ENCODE peak calls at places on chromosomes 16 and 17, in eight cellular contexts. P is ovary; H is transverse colon; G is fibroblast of lung; E is GM23338; M is heart right ventricle; X is neuronal stem cell; V is CD8-positive, alpha-beta memory T cell. N is an unnamed sample. For H3K4me1 and H3K27me3, the result is how much of the 10 kb centered on the place peaks cover.

GRCh38 chr17:8204761-8205555 is 5.4 kb downstream of the AURKB start:
- DNase-seq in M (no peak), E (no peak), G (no peak), P (no peak), H (no peak), V (no peak), X (no peak), N (no peak)

GRCh38 chr17:67433248-67433924 is 56.3 kb downstream of the PITPNC1 start:
- DNase-seq in V (no peak), P (no peak), M (no peak), E (peak), G (no peak), H (no peak), X (no peak), N (no peak)

GRCh38 chr17:73397856-73398540 is 86.2 kb upstream of the CDC42EP4 start:
- DNase-seq in H (no peak), P (no peak), M (no peak), X (no peak), V (no peak), G (no peak), E (no peak), N (no peak)

GRCh38 chr16:14325921-14326401 is 254.8 kb downstream of the MRTFB start:
- DNase-seq in E (no peak), H (no peak), P (peak), V (no peak), X (no peak), M (peak), G (no peak), N (no peak)

GRCh38 chr17:61488878-61489718 is 36.9 kb downstream of the TBX4 start:
- DNase-seq in V (no peak), X (no peak), G (no peak), M (no peak), H (peak), P (no peak), E (no peak), N (peak)

GRCh38 chr16:82061861-82062525 is 26.9 kb downstream of the HSD17B2 start:
- DNase-seq in G (peak), M (no peak), V (no peak), X (no peak), E (peak), P (no peak), H (no peak), N (no peak)

GRCh38 chr16:85296859-85297698 is 184.8 kb upstream of the CIBAR2 start:
- DNase-seq in M (no peak), P (no peak), X (no peak), V (no peak), G (no peak), E (peak), H (peak), N (peak)

GRCh38 chr17:8149419-8150193 is 2.6 kb downstream of the PER1 start:
- DNase-seq in G (no peak), X (no peak), M (peak), H (no peak), V (no peak), E (no peak), P (peak), N (no peak)

GRCh38 chr17:40218740-40219072 is 398 bp upstream of the WIPF2 start:
- DNase-seq in P (peak), E (peak), X (peak), G (peak), V (peak), H (peak), M (peak), N (peak)

GRCh38 chr16:80142940-80143339 is 397.9 kb upstream of the DYNLRB2 start:
- DNase-seq in G (no peak), H (no peak), X (no peak), M (no peak), E (no peak), V (no peak), P (no peak), N (no peak)

GRCh38 chr16:80144191-80144590 is 396.6 kb upstream of the DYNLRB2 start:
- DNase-seq in P (no peak), V (no peak), X (no peak), M (no peak), H (no peak), E (no peak), G (peak), N (no peak)

GRCh38 chr16:80150978-80151705 is 389.7 kb upstream of the DYNLRB2 start:
- DNase-seq in X (no peak), H (no peak), P (no peak), M (no peak), E (no peak), V (no peak), G (peak), N (no peak)

GRCh38 chr16:80148826-80149225 is 392.0 kb upstream of the DYNLRB2 start:
- DNase-seq in H (no peak), G (no peak), M (no peak), E (no peak), X (no peak), P (no peak), V (no peak), N (no peak)

DNA sequence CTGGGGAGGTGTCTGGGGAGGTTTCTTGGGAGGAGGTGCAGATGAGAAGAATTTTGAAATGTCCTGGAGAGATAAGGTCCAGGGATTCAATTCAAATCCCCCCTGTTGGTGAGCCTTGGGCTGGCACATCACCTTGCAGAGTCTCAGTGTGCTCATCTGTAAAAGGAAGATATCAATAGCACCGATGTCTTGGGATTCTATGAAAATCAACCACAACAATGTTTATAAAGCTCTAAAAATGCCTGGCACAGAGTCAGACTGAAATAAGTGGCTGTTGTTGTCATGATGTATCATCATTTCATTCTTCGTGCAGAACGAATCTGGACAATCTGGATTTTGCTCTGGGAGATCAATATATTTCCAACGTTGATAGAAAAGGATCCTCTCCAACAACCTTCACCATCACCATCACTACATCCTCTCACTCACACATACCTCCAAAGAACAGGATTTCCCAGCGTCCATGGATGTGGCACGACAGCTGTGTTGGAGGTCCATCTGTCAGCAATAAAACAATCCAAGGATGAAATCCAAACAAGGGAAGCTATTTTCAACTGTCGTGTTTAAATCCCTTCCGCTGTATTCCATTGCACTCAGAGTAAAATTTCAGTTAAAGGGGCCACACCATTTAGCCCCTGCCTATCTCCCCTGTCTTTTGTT is 393.6 kb upstream of the DYNLRB2 start:
- DNase-seq in H (no peak), M (no peak), X (no peak), V (no peak), P (no peak), E (no peak), G (peak), N (no peak)
- H3K4me1 ChIP-seq in H (under half), M (under half), X (under half), V (under half), P (under half), E (under half), G (under half), N (under half)

GRCh38 chr17:31435581-31435980 is 44.1 kb downstream of the RAB11FIP4 start:
- DNase-seq in X (no peak), P (no peak), H (no peak), E (no peak), G (no peak), V (no peak), M (no peak), N (no peak)

GRCh38 chr17:31433811-31434210 is 42.3 kb downstream of the RAB11FIP4 start:
- DNase-seq in M (no peak), V (no peak), H (no peak), X (no peak), G (no peak), P (no peak), E (no peak), N (no peak)

GRCh38 chr17:31431795-31432658 is 40.6 kb downstream of the RAB11FIP4 start:
- DNase-seq in E (no peak), X (peak), P (no peak), G (no peak), H (no peak), M (no peak), V (no peak), N (peak)

GRCh38 chr17:31433091-31433790 is 41.8 kb downstream of the RAB11FIP4 start:
- DNase-seq in E (no peak), G (no peak), H (no peak), V (peak), P (no peak), M (no peak), X (no peak), N (no peak)

GRCh38 chr17:31434404-31435050 is 43.1 kb downstream of the RAB11FIP4 start:
- DNase-seq in P (no peak), E (no peak), H (no peak), V (no peak), M (no peak), G (no peak), X (no peak), N (no peak)
- H3K4me3 ChIP-seq in P (no peak), E (no peak), H (no peak), V (no peak), M (no peak), G (no peak), X (no peak), N (no peak)

DNA sequence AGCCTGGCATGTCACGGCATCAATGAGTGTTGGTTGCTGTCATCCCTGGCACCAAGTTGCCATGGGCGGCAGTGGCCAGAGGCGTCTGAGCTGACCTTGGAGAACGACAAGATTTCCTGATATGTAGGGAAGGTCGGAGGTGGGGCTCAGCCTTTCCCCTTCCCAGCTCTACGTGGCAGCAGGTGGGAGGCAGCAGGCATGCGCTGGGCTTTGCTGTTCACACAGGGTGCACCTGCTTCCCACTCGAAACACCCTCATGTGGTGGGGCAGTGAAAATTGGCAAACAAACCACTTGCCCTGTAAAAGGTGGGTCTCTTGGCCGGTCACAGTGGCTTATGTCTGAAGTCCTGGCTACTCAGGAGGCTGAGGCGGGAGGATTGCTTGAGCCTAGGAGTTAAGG is 12.3 kb upstream of the TFAP4 start:
- DNase-seq in E (no peak), P (no peak), X (no peak), G (no peak), V (no peak), H (no peak), M (no peak), N (no peak)
- H3K27me3 ChIP-seq in E (under half), P (under half), X (under half), G (under half), V (under half), H (under half), M (under half), N (under half)

GRCh38 chr17:79672496-79672895 is 58.2 kb upstream of the ENPP7 start:
- DNase-seq in X (no peak), G (no peak), H (no peak), P (no peak), V (no peak), E (no peak), M (no peak), N (no peak)

GRCh38 chr17:79673517-79673916 is 57.2 kb upstream of the ENPP7 start:
- DNase-seq in P (no peak), H (no peak), G (no peak), X (no peak), E (no peak), V (no peak), M (no peak), N (no peak)

GRCh38 chr17:79675413-79675725 is 55.4 kb upstream of the ENPP7 start:
- DNase-seq in H (no peak), G (no peak), E (no peak), V (no peak), X (no peak), P (no peak), M (no peak), N (no peak)

GRCh38 chr17:79676796-79677195 is 53.9 kb upstream of the ENPP7 start:
- DNase-seq in H (no peak), E (no peak), X (no peak), P (no peak), V (no peak), G (no peak), M (no peak), N (no peak)

GRCh38 chr17:79674506-79675412 is 56.0 kb upstream of the ENPP7 start:
- DNase-seq in E (no peak), M (no peak), G (no peak), V (no peak), H (no peak), X (no peak), P (no peak), N (no peak)
- H3K4me1 ChIP-seq in E (under half), M (under half), G (under half), V (under half), H (under half), X (under half), P (under half), N (under half)

DNA sequence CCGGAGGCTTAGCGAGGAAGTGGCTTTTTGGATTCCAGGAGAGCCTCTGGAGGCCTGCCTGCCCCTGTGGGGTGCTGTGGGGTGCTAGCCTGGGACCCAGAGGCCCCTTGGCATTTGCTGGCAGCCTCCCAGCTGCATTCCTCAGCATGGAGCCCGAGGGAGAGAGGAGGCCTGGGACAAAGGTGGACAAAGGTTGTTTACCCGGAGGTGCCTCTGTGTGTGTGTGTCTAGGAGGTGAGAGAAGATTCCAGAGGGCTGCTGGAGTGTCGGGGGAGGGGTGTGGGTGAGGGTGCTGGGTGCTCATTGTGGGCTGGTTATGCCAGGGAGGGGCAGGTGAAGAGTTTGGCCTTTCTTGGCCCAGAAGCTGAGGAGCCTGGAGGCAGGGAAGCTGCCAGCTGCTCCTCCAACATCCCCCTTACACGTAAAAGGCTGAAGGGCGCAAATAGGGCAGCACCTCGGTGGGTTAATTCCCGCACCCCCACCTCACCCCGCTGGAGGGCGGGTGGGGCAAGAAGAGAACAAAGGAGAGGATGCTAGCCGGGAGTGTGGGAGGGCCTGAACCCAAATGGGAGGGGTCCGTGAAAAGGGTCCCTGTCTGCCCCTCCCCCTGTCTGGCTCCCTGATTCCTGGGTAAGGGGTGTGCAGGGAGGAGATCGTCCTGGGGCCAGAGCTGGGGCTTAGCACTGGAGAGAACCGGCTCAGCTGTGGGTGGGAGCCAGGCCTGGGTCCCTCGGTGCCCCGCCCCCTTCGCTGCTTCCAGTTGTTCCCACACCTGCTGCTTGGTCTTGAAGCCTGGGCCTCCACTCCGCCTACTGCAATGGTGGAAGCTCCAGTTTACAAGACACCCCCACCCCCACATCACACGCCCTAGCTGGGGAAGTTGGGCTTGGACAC is 9.9 kb downstream of the HEXIM2 start:
- DNase-seq in G (no peak), X (no peak), M (peak), H (peak), V (no peak), P (no peak), E (peak), N (peak)
- H3K4me3 ChIP-seq in G (peak), X (no peak), M (peak), H (peak), V (no peak), P (peak), E (peak), N (no peak)